ENCODE peak calls at places on chromosomes 7 and 10, in ten cellular contexts. E is foreskin fibroblast; N is iris pigment epithelial cell; W is AG08396; A is activated naive CD8-positive, alpha-beta T cell treated with anti-CD3 and anti-CD28 coated beads, Interleukin-2, amount 50 U/mL, for 16 hours; D is KBM-7; S is astrocyte of the hippocampus; R is NCI-H748 treated with DMSO at 0.1 percent for 48 hours; H is ELF-1; V is stimulated activated CD8-positive, alpha-beta memory T cell treated with anti-CD3 and anti-CD28 coated beads, Interleukin-15, amount 100 ng/mL, for 1 hour. T is an unnamed sample.

GRCh38 chr10:102043456-102043855 is 12.5 kb downstream of the ARMH3 start:
- DNase-seq in E (peak), H (no peak), D (no peak), R (no peak), W (no peak), N (peak), A (no peak), S (no peak), V (no peak), T (no peak)

GRCh38 chr7:81627565-81628287 is 142.1 kb downstream of the HGF start:
- DNase-seq in V (no peak), H (no peak), A (no peak), R (no peak), E (peak), N (peak), S (no peak), D (no peak), W (no peak), T (no peak)

GRCh38 chr10:22002531-22003110 is 909 bp downstream of the DNAJC1 start:
- DNase-seq in D (peak), W (peak), A (no peak), S (peak), N (peak), V (no peak), H (peak), R (no peak), E (peak), T (peak)

GRCh38 chr10:24777191-24777590 is 53.5 kb upstream of the ARHGAP21 start:
- DNase-seq in A (no peak), V (no peak), N (no peak), S (no peak), R (no peak), W (no peak), H (no peak), D (no peak), E (peak), T (no peak)

GRCh38 chr7:79421751-79422150 is 31.7 kb downstream of the MAGI2 start:
- DNase-seq in V (no peak), A (no peak), W (no peak), E (no peak), R (no peak), H (no peak), N (no peak), D (no peak), S (no peak), T (no peak)

GRCh38 chr7:132155715-132156114 is 420.6 kb downstream of the PLXNA4 start:
- DNase-seq in V (no peak), N (no peak), D (no peak), A (no peak), R (no peak), S (no peak), W (no peak), H (no peak), E (no peak), T (no peak)

GRCh38 chr7:124171068-124171467 is 138.2 kb upstream of the TMEM229A start:
- DNase-seq in E (peak), A (no peak), D (no peak), H (no peak), S (peak), W (peak), N (peak), V (no peak), R (no peak), T (no peak)

GRCh38 chr7:148390381-148390780 is 200.2 kb upstream of the C7orf33 start:
- DNase-seq in R (no peak), D (no peak), S (no peak), H (no peak), E (no peak), N (no peak), A (no peak), V (no peak), W (no peak), T (no peak)

GRCh38 chr7:54788664-54789063 is 29.7 kb upstream of the SEC61G start:
- DNase-seq in V (no peak), H (peak), A (no peak), N (peak), S (peak), R (peak), D (peak), W (peak), E (peak), T (peak)

GRCh38 chr10:53606951-53607350 is 834.4 kb upstream of the MBL2 start:
- DNase-seq in W (no peak), N (no peak), D (no peak), E (no peak), H (no peak), R (no peak), S (no peak), A (no peak), V (no peak), T (no peak)

GRCh38 chr7:158957921-158958471 is 101.6 kb downstream of the DYNC2I1 start:
- DNase-seq in V (no peak), H (peak), N (no peak), W (no peak), E (no peak), R (peak), A (no peak), S (no peak), D (no peak), T (no peak)

GRCh38 chr10:16779375-16779774 is 37.8 kb downstream of the RSU1 start:
- DNase-seq in W (no peak), R (no peak), E (no peak), D (no peak), N (no peak), S (no peak), H (no peak), A (peak), V (no peak), T (no peak)

GRCh38 chr7:135169141-135169935 is 1.2 kb downstream of the CYREN start:
- DNase-seq in E (peak), W (peak), D (peak), V (no peak), N (peak), H (peak), A (no peak), R (no peak), S (peak), T (peak)

GRCh38 chr7:25260862-25261454 is 32.7 kb upstream of the NPVF start:
- DNase-seq in D (peak), R (no peak), A (no peak), E (peak), W (peak), H (no peak), V (no peak), S (peak), N (peak), T (peak)

GRCh38 chr7:70828366-70828765 is 303.6 kb upstream of the GALNT17 start:
- DNase-seq in D (no peak), S (no peak), N (no peak), H (no peak), A (no peak), R (no peak), V (no peak), W (no peak), E (no peak), T (no peak)

GRCh38 chr7:74365320-74366022 is 76.3 kb downstream of the CLIP2 start:
- DNase-seq in N (peak), E (peak), V (no peak), A (no peak), W (peak), S (peak), R (peak), D (peak), H (peak), T (peak)

GRCh38 chr10:116761883-116762282 is 19.5 kb upstream of the HSPA12A start:
- DNase-seq in A (no peak), R (no peak), E (no peak), H (no peak), V (no peak), N (no peak), D (no peak), S (no peak), W (no peak), T (no peak)

GRCh38 chr10:112919721-112920120 is 30.3 kb upstream of the TCF7L2 start:
- DNase-seq in E (peak), N (peak), S (peak), W (peak), V (no peak), H (no peak), D (no peak), A (no peak), R (no peak), T (peak)

GRCh38 chr10:107686095-107686494 is 521.6 kb upstream of the SORCS1 start:
- DNase-seq in H (no peak), A (no peak), N (no peak), V (no peak), W (no peak), S (no peak), R (no peak), D (peak), E (no peak), T (no peak)